ENCODE peak calls at places on chromosome X, in four cellular contexts. W is activated CD4-positive, alpha-beta T cell treated with anti-CD3 and anti-CD28 coated beads for 4 hours; I is right lobe of liver; D is coronary artery. F is an unnamed sample.

GRCh38 chrX:41982966-41983365 is 59.6 kb upstream of the CASK start:
- DNase-seq in W (no peak), I (no peak), D (no peak), F (no peak)

GRCh38 chrX:41522071-41522470 is 74.9 kb downstream of the NYX start:
- DNase-seq in W (no peak), I (no peak), D (no peak), F (no peak)

GRCh38 chrX:26889574-26889973 is 573.6 kb downstream of the PPP4R3C start:
- DNase-seq in W (no peak), I (no peak), D (no peak), F (no peak)

GRCh38 chrX:129772796-129773431 is 6.8 kb upstream of the SASH3 start:
- DNase-seq in W (no peak), I (peak; percentile 55), D (no peak), F (no peak)

GRCh38 chrX:2342878-2343277 is 157.9 kb downstream of the DHRSX start:
- DNase-seq in W (no peak), I (no peak), D (no peak), F (no peak)

GRCh38 chrX:40719218-40719617 is 16.1 kb downstream of the MED14 start:
- DNase-seq in W (no peak), I (no peak), D (no peak), F (no peak)

GRCh38 chrX:145818522-145819075 is 970 bp downstream of the SLITRK2 start:
- DNase-seq in W (no peak), I (no peak), D (no peak), F (no peak)

GRCh38 chrX:41507899-41508298 is 60.8 kb downstream of the NYX start:
- DNase-seq in W (no peak), I (no peak), D (no peak), F (no peak)

GRCh38 chrX:130082244-130083106 is 27.8 kb downstream of the ELF4 start:
- DNase-seq in W (peak; percentile 69), I (no peak), D (no peak), F (no peak)

GRCh38 chrX:95764972-95765451 is 919.6 kb upstream of the DIAPH2 start:
- DNase-seq in W (no peak), I (peak; percentile 35), D (no peak), F (no peak)

GRCh38 chrX:71565634-71566033 is 12.6 kb upstream of the GCNA start:
- DNase-seq in W (no peak), I (no peak), D (no peak), F (no peak)

GRCh38 chrX:150196300-150196699 is 166.8 kb upstream of the MAMLD1 start:
- DNase-seq in W (no peak), I (no peak), D (no peak), F (no peak)

GRCh38 chrX:40449956-40450701 is 130.6 kb upstream of the ATP6AP2 start:
- DNase-seq in W (no peak), I (no peak), D (no peak), F (no peak)

GRCh38 chrX:80765226-80765625 is 44.5 kb downstream of the BRWD3 start:
- DNase-seq in W (no peak), I (no peak), D (no peak), F (no peak)

GRCh38 chrX:105872921-105873320 is 50.6 kb downstream of the NRK start:
- DNase-seq in W (no peak), I (no peak), D (no peak), F (no peak)

GRCh38 chrX:16838202-16839066 is 31.7 kb downstream of the RBBP7 start:
- DNase-seq in W (no peak), I (peak; percentile 86), D (no peak), F (no peak)

F was measured in SW 1271.